ENCODE peak calls at places on chromosomes 16 and 17, in six cellular contexts. Y is mesenchymal stem cell, P is mesendoderm, Z is IMR-90, M is H9, K is H1. B is an unnamed sample.

GRCh38 chr16:86798247-86799041 is 220.1 kb downstream of the FOXL1 start:
- DNase-seq in Y (no peak), P (no peak), Z (no peak), M (no peak), K (no peak), B (no peak)

GRCh38 chr16:83393196-83393981 is 414.4 kb upstream of the HSBP1 start:
- DNase-seq in Y (peak; percentile 66), P (peak; percentile 30), Z (peak; percentile 33), M (no peak), K (no peak), B (no peak)

GRCh38 chr16:13957197-13958078 is 37.5 kb downstream of the ERCC4 start:
- DNase-seq in Y (peak; percentile 99), P (peak; percentile 85), Z (peak; percentile 95), M (no peak), K (no peak), B (peak; percentile 15)

GRCh38 chr16:48558269-48558915 is 51.6 kb downstream of the N4BP1 start:
- DNase-seq in Y (peak; percentile 43), P (peak; percentile 26), Z (peak; percentile 67), M (no peak), K (no peak), B (no peak)

GRCh38 chr17:10210151-10210574 is 11.8 kb upstream of the GAS7 start:
- DNase-seq in Y (peak; percentile 22), P (peak; percentile 86), Z (peak; percentile 58), M (peak; percentile 75), K (peak; percentile 48), B (no peak)

GRCh38 chr16:15897834-15898254 is 9.4 kb upstream of the CEP20 start:
- DNase-seq in Y (peak; percentile 8), P (no peak), Z (peak; percentile 79), M (no peak), K (no peak), B (no peak)

GRCh38 chr17:70863436-70864248 is 694.3 kb downstream of the KCNJ2 start:
- DNase-seq in Y (no peak), P (no peak), Z (peak; percentile 20), M (no peak), K (no peak), B (no peak)

GRCh38 chr16:2482181-2483107 is 7.5 kb downstream of the TBC1D24 start:
- DNase-seq in Y (peak; percentile 28), P (no peak), Z (peak; percentile 71), M (no peak), K (no peak), B (no peak)

GRCh38 chr16:50974438-50975036 is 176.5 kb downstream of the SALL1 start:
- DNase-seq in Y (no peak), P (peak; percentile 3), Z (no peak), M (no peak), K (no peak), B (no peak)

GRCh38 chr16:79542196-79542859 is 58.2 kb downstream of the MAF start:
- DNase-seq in Y (no peak), P (no peak), Z (no peak), M (no peak), K (no peak), B (no peak)

GRCh38 chr16:85984947-85985451 is 86.0 kb downstream of the IRF8 start:
- DNase-seq in Y (no peak), P (no peak), Z (no peak), M (no peak), K (no peak), B (no peak)

GRCh38 chr16:1740781-1741490 is 30.4 kb downstream of the NME3 start:
- DNase-seq in Y (no peak), P (no peak), Z (no peak), M (no peak), K (no peak), B (no peak)

GRCh38 chr17:32350662-32351418 is 883 bp downstream of the ZNF207 start:
- DNase-seq in Y (peak; percentile 85), P (peak; percentile 75), Z (peak; percentile 62), M (no peak), K (no peak), B (no peak)

GRCh38 chr17:70137451-70138230 is 31.7 kb upstream of the KCNJ2 start:
- DNase-seq in Y (peak; percentile 97), P (peak; percentile 60), Z (peak; percentile 95), M (no peak), K (no peak), B (no peak)

GRCh38 chr16:84175351-84176081 is 11.3 kb downstream of the TAF1C start:
- DNase-seq in Y (peak; percentile 72), P (peak; percentile 77), Z (peak; percentile 53), M (peak; percentile 79), K (peak; percentile 90), B (peak; percentile 40)

GRCh38 chr17:62705116-62705515 is 77.6 kb downstream of the MRC2 start:
- DNase-seq in Y (no peak), P (peak; percentile 86), Z (no peak), M (no peak), K (no peak), B (no peak)

GRCh38 chr17:19703106-19703775 is 13.1 kb downstream of the SLC47A2 start:
- DNase-seq in Y (no peak), P (no peak), Z (no peak), M (peak; percentile 39), K (no peak), B (no peak)

GRCh38 chr17:71084219-71084618 is 914.9 kb downstream of the KCNJ2 start:
- DNase-seq in Y (peak; percentile 46), P (peak; percentile 83), Z (peak; percentile 22), M (peak; percentile 78), K (peak; percentile 73), B (peak; percentile 30)

GRCh38 chr17:36928450-36929125 is 8.7 kb upstream of the LHX1 start:
- DNase-seq in Y (no peak), P (no peak), Z (no peak), M (peak; percentile 36), K (no peak), B (no peak)

GRCh38 chr17:75592364-75593020 is 4.9 kb downstream of the MYO15B start:
- DNase-seq in Y (no peak), P (no peak), Z (no peak), M (peak; percentile 31), K (no peak), B (no peak)

GRCh38 chr17:75595919-75596310 is 8.3 kb downstream of the MYO15B start:
- DNase-seq in Y (no peak), P (no peak), Z (no peak), M (peak; percentile 27), K (no peak), B (no peak)

GRCh38 chr17:75594499-75595283 is 7.1 kb downstream of the MYO15B start:
- DNase-seq in Y (no peak), P (no peak), Z (no peak), M (peak; percentile 53), K (no peak), B (no peak)

GRCh38 chr17:75595284-75595918 is 7.8 kb downstream of the MYO15B start:
- DNase-seq in Y (no peak), P (no peak), Z (no peak), M (peak; percentile 37), K (no peak), B (no peak)

GRCh38 chr17:75596320-75597087 is 8.9 kb downstream of the MYO15B start:
- DNase-seq in Y (no peak), P (no peak), Z (no peak), M (peak; percentile 31), K (no peak), B (no peak)
- H2BK5ac ChIP-seq in Y (no peak overlapping the region), P (no peak overlapping the region), Z (no peak overlapping the region), M (no peak overlapping the region), K (no peak overlapping the region), B (no peak overlapping the region)

GRCh38 chr16:54237-54581 is 581 bp downstream of the SNRNP25 start:
- DNase-seq in Y (no peak), P (no peak), Z (no peak), M (no peak), K (no peak), B (no peak)

GRCh38 chr16:50769-51591 is 2.4 kb downstream of the POLR3K start:
- DNase-seq in Y (no peak), P (no peak), Z (no peak), M (no peak), K (no peak), B (no peak)

GRCh38 chr16:55571-56136 is 2.0 kb downstream of the SNRNP25 start:
- DNase-seq in Y (no peak), P (no peak), Z (no peak), M (no peak), K (no peak), B (no peak)

GRCh38 chr16:56231-56927 is 2.8 kb downstream of the SNRNP25 start:
- DNase-seq in Y (no peak), P (no peak), Z (no peak), M (no peak), K (no peak), B (no peak)

DNA sequence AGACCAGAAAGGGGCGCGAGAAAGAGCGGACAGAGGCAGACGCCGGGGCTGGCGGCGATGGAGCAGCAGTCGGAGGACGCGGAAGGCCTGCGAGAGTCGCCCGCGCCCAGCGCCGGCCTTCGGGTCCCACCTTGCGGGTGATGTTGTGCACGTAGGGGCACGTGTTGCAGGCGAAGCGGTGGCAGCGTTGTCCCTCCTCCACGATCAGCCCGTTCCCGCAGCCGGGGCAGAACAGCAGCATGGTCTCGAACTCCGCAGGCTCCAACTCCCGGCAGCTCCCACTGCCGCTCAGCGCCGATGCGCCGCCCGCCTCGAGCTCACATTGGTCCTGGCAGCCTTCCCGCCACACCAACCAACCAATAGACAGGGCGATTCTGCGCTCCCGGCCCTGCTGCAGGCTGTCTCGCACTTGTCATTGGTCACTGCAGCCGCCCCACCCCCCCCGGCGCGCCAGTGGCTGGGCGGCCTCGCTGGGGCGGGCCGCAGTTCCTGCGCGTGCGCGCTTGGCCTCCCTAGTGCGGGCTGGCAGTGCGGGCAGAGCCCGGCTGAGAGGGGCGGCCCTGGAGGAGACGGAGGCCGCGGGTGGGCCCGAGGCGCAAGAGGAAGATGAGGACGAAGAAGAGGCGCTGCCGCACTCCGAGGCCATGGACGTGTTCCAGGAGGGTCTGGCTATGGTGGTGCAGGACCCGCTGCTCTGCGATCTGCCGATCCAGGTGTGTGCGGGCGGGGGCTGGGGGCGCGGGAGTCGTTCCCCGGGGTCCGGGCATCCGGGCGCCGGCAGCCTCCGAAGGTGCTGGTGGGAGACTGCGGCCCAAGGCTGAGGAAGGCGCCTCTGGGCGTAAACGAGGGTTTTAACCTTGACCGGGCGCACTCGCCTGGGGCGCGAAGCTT is at the start of the genes POLR3K and SNRNP25:
- DNase-seq in Y (peak; percentile 98), P (peak; percentile 99), Z (peak; percentile 97), M (peak; percentile 99), K (peak; percentile 97), B (peak; percentile 96)
- H2BK5ac ChIP-seq in Y (no peak within 1 kb of the TSS), P (no peak within 1 kb of the TSS), Z (peak within 1 kb of the TSS; percentile 57), M (no peak within 1 kb of the TSS), K (peak within 1 kb of the TSS; percentile 93), B (peak within 1 kb of the TSS; percentile 78)

DNA sequence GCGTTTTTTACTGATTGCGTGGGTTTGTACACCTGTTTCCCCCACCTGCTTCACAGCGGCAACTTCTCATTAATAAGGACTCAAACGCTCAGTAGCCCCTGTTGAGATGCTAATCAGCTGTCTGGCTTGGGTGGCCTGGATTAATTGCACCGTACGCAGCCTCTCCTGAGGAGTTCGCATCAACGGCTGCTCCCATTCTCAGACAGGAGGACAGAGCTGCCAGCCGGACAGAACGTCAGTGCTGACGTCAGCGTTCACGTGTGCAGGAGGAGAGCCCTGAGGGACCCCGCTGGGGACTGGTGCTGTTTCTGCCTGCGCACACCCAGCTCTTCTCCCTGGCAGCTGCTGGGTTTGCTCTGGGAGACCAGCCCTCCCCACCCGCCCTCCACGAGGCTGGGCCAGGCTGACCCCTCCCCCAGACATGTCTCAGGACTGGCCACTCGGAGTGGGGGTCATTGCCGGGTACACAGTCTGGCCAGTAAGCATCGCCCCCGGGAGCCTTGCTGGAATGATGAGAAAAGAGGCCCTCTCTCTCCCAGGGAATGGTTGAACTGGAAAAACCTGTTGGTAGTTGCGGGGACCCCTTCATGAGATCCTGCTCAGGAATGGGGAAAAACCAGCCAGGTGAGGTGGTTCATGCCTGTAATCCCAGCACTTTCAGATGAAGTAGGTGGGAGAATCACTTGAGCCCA is 5.7 kb upstream of the BANP start:
- DNase-seq in Y (peak; percentile 43), P (peak; percentile 91), Z (peak; percentile 83), M (peak; percentile 68), K (no peak), B (peak; percentile 46)
- H2BK5ac ChIP-seq in Y (no peak overlapping the region), P (no peak overlapping the region), Z (no peak overlapping the region), M (no peak overlapping the region), K (peak overlapping the region; percentile 32), B (no peak overlapping the region)

GRCh38 chr17:8632087-8632486 is 1.6 kb upstream of the MYH10 start:
- DNase-seq in Y (no peak), P (peak; percentile 46), Z (no peak), M (peak; percentile 71), K (peak; percentile 56), B (no peak)
- H2BK5ac ChIP-seq in Y (no peak overlapping the region), P (no peak overlapping the region), Z (no peak overlapping the region), M (no peak overlapping the region), K (no peak overlapping the region), B (no peak overlapping the region)

B was measured in neuronal stem cell.